ENCODE peak calls at places on chromosome 1, in nine cellular contexts. T, D, C, W, Q, F, B, E and N are unnamed samples.
A peak's percentile ranks its signal among the peaks of the same experiment; 100 is the strongest.

GRCh38 chr1:207711285-207711684 is 40.6 kb upstream of the CD46 start:
- DNase-seq in C (peak; percentile 28), E (peak; percentile 72), B (no peak), Q (no peak), T (peak; percentile 20), W (no peak), D (peak; percentile 2), F (no peak), N (peak; percentile 12)

GRCh38 chr1:215595231-215595630 is 28.1 kb downstream of the KCTD3 start:
- DNase-seq in W (no peak), Q (no peak), F (no peak), T (no peak), B (no peak), E (no peak), C (no peak), D (no peak), N (no peak)

GRCh38 chr1:13510499-13510898 is 3.3 kb downstream of the LRRC38 start:
- DNase-seq in W (no peak), Q (no peak), T (no peak), B (no peak), C (no peak), F (no peak), E (no peak), D (no peak), N (no peak)

GRCh38 chr1:218369688-218370511 is 24.8 kb downstream of the TGFB2 start:
- DNase-seq in C (no peak), Q (no peak), T (peak; percentile 65), F (no peak), E (no peak), B (no peak), D (no peak), W (no peak), N (peak; percentile 63)

GRCh38 chr1:20476260-20477038 is 9.6 kb downstream of the CAMK2N1 start:
- DNase-seq in B (no peak), T (peak; percentile 54), W (no peak), F (peak; percentile 79), C (peak; percentile 57), Q (no peak), E (peak; percentile 83), D (peak; percentile 53), N (no peak)

GRCh38 chr1:55724551-55725325 is 509.6 kb upstream of the USP24 start:
- DNase-seq in W (no peak), C (no peak), D (peak; percentile 55), E (no peak), Q (no peak), B (no peak), T (peak; percentile 93), F (no peak), N (peak; percentile 66)

GRCh38 chr1:89974701-89975470 is 20.0 kb upstream of the ZNF326 start:
- DNase-seq in F (no peak), B (no peak), T (peak; percentile 96), D (no peak), W (no peak), C (no peak), Q (no peak), E (no peak), N (no peak)

GRCh38 chr1:232471250-232471649 is 158.7 kb downstream of the SIPA1L2 start:
- DNase-seq in E (no peak), Q (no peak), B (no peak), F (no peak), C (no peak), D (no peak), T (no peak), W (no peak), N (no peak)

GRCh38 chr1:244306544-244306943 is 145.2 kb downstream of the ADSS2 start:
- DNase-seq in F (no peak), B (no peak), E (no peak), D (no peak), W (no peak), C (no peak), T (no peak), Q (no peak), N (no peak)
- TF ChIP-seq CTCF in F (no peak), B (no peak), E (no peak), D (no peak), W (no peak), C (no peak), T (no peak), Q (no peak), N (no peak)

DNA sequence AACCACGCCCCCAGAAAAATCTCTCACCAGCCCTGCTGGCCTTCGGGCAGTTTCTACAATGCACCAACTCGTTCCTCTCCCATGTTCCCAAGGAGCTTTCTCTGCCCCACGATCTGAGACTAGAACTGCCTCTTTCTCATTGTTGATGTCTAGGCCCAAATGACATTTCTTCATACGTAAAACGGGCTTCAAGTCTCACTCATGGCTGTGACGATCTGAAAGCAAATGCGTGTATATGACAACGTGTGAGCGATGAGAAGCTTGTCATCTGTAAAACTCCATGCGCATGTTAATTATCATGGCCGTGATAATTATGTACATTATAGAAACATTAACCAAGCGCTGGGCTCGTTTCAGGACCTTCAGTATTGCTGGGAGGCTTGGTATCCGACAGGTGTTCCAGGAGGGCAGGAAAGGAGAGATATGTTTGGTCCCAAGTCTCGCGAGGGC is 693 bp upstream of the NIPAL3 start:
- DNase-seq in B (no peak), Q (no peak), T (no peak), E (no peak), C (peak; percentile 38), W (no peak), D (no peak), F (no peak), N (no peak)
- H3K4me3 ChIP-seq in B (no peak overlapping the region), Q (peak overlapping the region; percentile 66), T (peak overlapping the region; percentile 93), E (no peak overlapping the region), C (no peak overlapping the region), W (no peak overlapping the region), D (peak overlapping the region; percentile 76), F (peak overlapping the region; percentile 63), N (peak overlapping the region; percentile 40)

DNA sequence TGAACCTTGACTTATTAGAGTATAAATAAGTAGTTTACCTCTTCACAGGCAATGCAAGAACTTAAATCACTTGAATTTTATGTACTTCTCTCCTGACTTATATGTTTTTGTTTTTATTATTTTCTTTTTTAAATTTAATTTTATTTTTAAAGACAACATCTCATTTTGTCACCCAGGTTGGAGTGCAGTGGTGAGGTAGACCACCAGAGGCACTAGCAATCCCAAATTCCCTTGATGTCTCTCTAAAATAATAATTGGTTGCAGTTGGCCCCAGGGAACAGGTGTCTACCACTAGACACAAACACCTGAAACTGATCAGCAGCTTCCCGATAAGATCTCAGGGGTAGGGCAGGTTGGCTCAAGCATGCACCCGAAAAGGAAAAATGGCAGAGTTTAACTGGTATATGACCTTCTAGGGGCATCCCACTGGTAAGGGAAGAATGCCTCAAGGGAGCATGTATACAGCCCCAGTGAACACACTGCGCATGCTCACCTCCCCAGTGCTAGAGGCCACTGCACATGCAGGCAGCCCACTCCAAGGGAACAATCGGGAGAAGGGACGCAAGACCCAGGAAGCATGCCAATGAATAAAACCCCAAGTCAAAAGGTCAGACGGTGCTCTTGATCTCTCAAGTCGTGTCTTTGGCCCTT is 14.6 kb downstream of the EXOC8 start:
- DNase-seq in B (no peak), C (no peak), D (no peak), W (no peak), T (no peak), F (no peak), E (no peak), Q (no peak), N (no peak)
- TF ChIP-seq CTCF in B (no peak), C (no peak), D (no peak), W (no peak), T (no peak), F (no peak), E (peak; percentile 62), Q (no peak), N (peak; percentile 26)

GRCh38 chr1:18926315-18927081 is 24.1 kb upstream of the ALDH4A1 start:
- DNase-seq in C (no peak), B (peak; percentile 94), F (peak; percentile 85), Q (peak; percentile 76), D (no peak), E (no peak), W (peak; percentile 86), T (peak; percentile 91), N (peak; percentile 90)
- H3K4me3 ChIP-seq in C (no peak overlapping the region), B (no peak overlapping the region), F (no peak overlapping the region), Q (no peak overlapping the region), D (no peak overlapping the region), E (no peak overlapping the region), W (peak overlapping the region; percentile 63), T (peak overlapping the region; percentile 28), N (no peak overlapping the region)

GRCh38 chr1:24744911-24745710 is at the start of gene CLIC4:
- DNase-seq in F (peak; percentile 100), B (peak; percentile 100), T (peak; percentile 99), C (peak; percentile 100), E (peak; percentile 100), W (peak; percentile 99), D (peak; percentile 100), Q (peak; percentile 99), N (peak; percentile 99)
- TF ChIP-seq CTCF in F (peak; percentile 57), B (no peak), T (peak; percentile 24), C (peak; percentile 8), E (no peak), W (no peak), D (no peak), Q (peak; percentile 5), N (peak; percentile 40)

GRCh38 chr1:237040823-237041222 is 1.2 kb upstream of the RYR2 start:
- DNase-seq in B (no peak), C (no peak), Q (no peak), D (no peak), E (no peak), F (no peak), T (no peak), W (no peak), N (no peak)

GRCh38 chr1:237042467-237042891 is 495 bp downstream of the RYR2 start:
- DNase-seq in D (peak; percentile 65), C (no peak), B (no peak), F (peak; percentile 66), W (no peak), E (peak; percentile 69), T (no peak), Q (no peak), N (no peak)

GRCh38 chr1:237041461-237041794 is 556 bp upstream of the RYR2 start:
- DNase-seq in D (no peak), C (no peak), E (no peak), F (no peak), W (no peak), T (no peak), Q (no peak), B (no peak), N (no peak)

GRCh38 chr1:237042892-237043576 is 1.1 kb downstream of the RYR2 start:
- DNase-seq in W (no peak), T (peak; percentile 9), B (no peak), F (peak; percentile 74), Q (no peak), E (peak; percentile 73), D (peak; percentile 67), C (no peak), N (no peak)

GRCh38 chr1:237041795-237042466 is at the start of gene RYR2:
- DNase-seq in W (no peak), F (peak; percentile 70), T (peak; percentile 12), D (peak; percentile 94), B (no peak), E (peak; percentile 92), Q (no peak), C (peak; percentile 49), N (no peak)
- H3K4me3 ChIP-seq in W (no peak within 1 kb of the TSS), F (peak within 1 kb of the TSS; percentile 80), T (peak within 1 kb of the TSS; percentile 22), D (peak within 1 kb of the TSS; percentile 71), B (peak within 1 kb of the TSS; percentile 8), E (peak within 1 kb of the TSS; percentile 81), Q (no peak within 1 kb of the TSS), C (peak within 1 kb of the TSS; percentile 11), N (no peak within 1 kb of the TSS)